ENCODE peak calls at places on chromosomes 11 and 22, in five cellular contexts. Z is stomach, P is transverse colon, I is prostate gland, W is tibial nerve. N is an unnamed sample.

GRCh38 chr22:32986773-32987050 is 71.5 kb downstream of the SYN3 start:
- DNase-seq in Z (no peak), P (no peak), I (no peak), W (no peak), N (no peak)

GRCh38 chr11:100991541-100991940 is 138.1 kb downstream of the PGR start:
- DNase-seq in Z (no peak), P (no peak), I (no peak), W (no peak), N (no peak)

GRCh38 chr11:112780351-112781043 is 180.7 kb upstream of the NCAM1 start:
- DNase-seq in Z (no peak), P (no peak), I (no peak), W (no peak), N (no peak)

GRCh38 chr11:2211113-2211971 is 39.7 kb upstream of the TH start:
- DNase-seq in Z (peak; percentile 76), P (peak; percentile 52), I (peak; percentile 3), W (no peak), N (no peak)

GRCh38 chr11:45798793-45799441 is 6.0 kb upstream of the SLC35C1 start:
- DNase-seq in Z (peak; percentile 25), P (no peak), I (peak; percentile 44), W (no peak), N (no peak)

GRCh38 chr22:47043835-47044721 is 281.6 kb downstream of the TBC1D22A start:
- DNase-seq in Z (peak; percentile 63), P (peak; percentile 74), I (no peak), W (no peak), N (no peak)

GRCh38 chr11:203056-203944 is 3.9 kb downstream of the BET1L start:
- DNase-seq in Z (peak; percentile 17), P (no peak), I (peak; percentile 1), W (no peak), N (no peak)

GRCh38 chr22:35591696-35592417 is 25.3 kb downstream of the MB start:
- DNase-seq in Z (no peak), P (no peak), I (no peak), W (no peak), N (no peak)

GRCh38 chr11:120326228-120326627 is 1.1 kb downstream of the TLCD5 start:
- DNase-seq in Z (no peak), P (no peak), I (no peak), W (no peak), N (no peak)

GRCh38 chr11:1153105-1153950 is 4.4 kb upstream of the MUC5AC start:
- DNase-seq in Z (no peak), P (no peak), I (no peak), W (no peak), N (no peak)

GRCh38 chr11:40816976-40817375 is 642.5 kb downstream of the LRRC4C start:
- DNase-seq in Z (no peak), P (no peak), I (no peak), W (no peak), N (no peak)

GRCh38 chr11:78564889-78565467 is 9.7 kb downstream of the NARS2 start:
- DNase-seq in Z (no peak), P (no peak), I (no peak), W (no peak), N (no peak)

GRCh38 chr11:71548120-71548519 is at the start of gene KRTAP5-9:
- DNase-seq in Z (no peak), P (no peak), I (no peak), W (no peak), N (no peak)

GRCh38 chr11:100459791-100460190 is 227.3 kb upstream of the ARHGAP42 start:
- DNase-seq in Z (no peak), P (no peak), I (no peak), W (no peak), N (no peak)

GRCh38 chr11:44596541-44597276 is 31.2 kb downstream of the CD82 start:
- DNase-seq in Z (no peak), P (no peak), I (no peak), W (no peak), N (no peak)

GRCh38 chr11:65887026-65887722 is 1.1 kb downstream of the FIBP start:
- DNase-seq in Z (no peak), P (peak; percentile 29), I (no peak), W (no peak), N (no peak)

GRCh38 chr11:16739326-16739875 is 954 bp downstream of the C11orf58 start:
- DNase-seq in Z (no peak), P (no peak), I (no peak), W (no peak), N (no peak)

GRCh38 chr11:123086315-123086714 is 24.4 kb upstream of the HSPA8 start:
- DNase-seq in Z (no peak), P (no peak), I (no peak), W (no peak), N (no peak)

GRCh38 chr11:120409655-120410054 is 73.4 kb downstream of the ARHGEF12 start:
- DNase-seq in Z (no peak), P (no peak), I (no peak), W (no peak), N (no peak)

GRCh38 chr11:46106530-46107407 is 14.5 kb downstream of the PHF21A start:
- DNase-seq in Z (no peak), P (no peak), I (no peak), W (no peak), N (no peak)

GRCh38 chr11:123509737-123510578 is 79.9 kb downstream of the GRAMD1B start:
- DNase-seq in Z (no peak), P (no peak), I (no peak), W (no peak), N (no peak)

GRCh38 chr22:17410576-17410975 is 41.3 kb downstream of the CECR2 start:
- DNase-seq in Z (no peak), P (no peak), I (no peak), W (no peak), N (no peak)

GRCh38 chr11:79438631-79439429 is 2.0 kb downstream of the TENM4 start:
- DNase-seq in Z (no peak), P (peak; percentile 18), I (no peak), W (peak; percentile 14), N (no peak)

GRCh38 chr11:76524461-76524860 is 79.6 kb downstream of the EMSY start:
- DNase-seq in Z (no peak), P (no peak), I (no peak), W (no peak), N (no peak)

GRCh38 chr22:33568934-33569496 is 351.3 kb downstream of the LARGE1 start:
- DNase-seq in Z (no peak), P (no peak), I (no peak), W (no peak), N (no peak)

GRCh38 chr11:108635106-108635505 is 29.8 kb upstream of the DDX10 start:
- DNase-seq in Z (no peak), P (no peak), I (no peak), W (no peak), N (no peak)

GRCh38 chr11:87743002-87743401 is 432.2 kb downstream of the RAB38 start:
- DNase-seq in Z (no peak), P (no peak), I (no peak), W (no peak), N (no peak)

GRCh38 chr22:33020721-33021120 is 37.5 kb downstream of the SYN3 start:
- DNase-seq in Z (no peak), P (no peak), I (no peak), W (no peak), N (no peak)

GRCh38 chr22:47796128-47796908 is 1033.9 kb downstream of the TBC1D22A start:
- DNase-seq in Z (no peak), P (no peak), I (no peak), W (no peak), N (no peak)

GRCh38 chr11:103953797-103954495 is 82.5 kb upstream of the DDI1 start:
- DNase-seq in Z (no peak), P (peak; percentile 7), I (no peak), W (no peak), N (no peak)

GRCh38 chr22:27212617-27213177 is 555.3 kb downstream of the MIAT start:
- DNase-seq in Z (no peak), P (peak; percentile 69), I (peak; percentile 31), W (peak; percentile 44), N (no peak)

GRCh38 chr22:21835378-21835777 is 32.1 kb downstream of the MAPK1 start:
- DNase-seq in Z (no peak), P (no peak), I (no peak), W (no peak), N (no peak)

GRCh38 chr22:21834869-21835268 is 32.6 kb downstream of the MAPK1 start:
- DNase-seq in Z (no peak), P (no peak), I (no peak), W (no peak), N (no peak)

GRCh38 chr22:21839765-21840140 is 27.7 kb downstream of the MAPK1 start:
- DNase-seq in Z (no peak), P (no peak), I (no peak), W (no peak), N (no peak)

GRCh38 chr22:21840236-21840823 is 27.1 kb downstream of the MAPK1 start:
- DNase-seq in Z (no peak), P (no peak), I (no peak), W (no peak), N (no peak)

GRCh38 chr22:21837184-21837979 is 30.1 kb downstream of the MAPK1 start:
- DNase-seq in Z (no peak), P (no peak), I (no peak), W (no peak), N (no peak)
- TF ChIP-seq POLR2A in Z (no peak), P (no peak), I (no peak), W (no peak), N (no peak)

GRCh38 chr11:119266517-119267255 is 50.2 kb downstream of the MCAM start:
- DNase-seq in Z (no peak), P (no peak), I (no peak), W (no peak), N (no peak)
- H3K27ac ChIP-seq in Z (no peak overlapping the region), P (no peak overlapping the region), I (no peak overlapping the region), W (no peak overlapping the region), N (no peak overlapping the region)

GRCh38 chr11:114400222-114400973 is at the start of the genes C11orf71 and RBM7:
- DNase-seq in Z (peak; percentile 98), P (peak; percentile 98), I (peak; percentile 96), W (peak; percentile 93), N (peak; percentile 82)
- TF ChIP-seq POLR2A in Z (no peak), P (peak; percentile 99), I (peak; percentile 94), W (peak; percentile 94), N (peak; percentile 87)

GRCh38 chr22:50599816-50600454 is 658 bp upstream of the MAPK8IP2 start:
- DNase-seq in Z (peak; percentile 59), P (peak; percentile 49), I (no peak), W (no peak), N (no peak)

GRCh38 chr22:50600967-50601668 is 525 bp downstream of the MAPK8IP2 start:
- DNase-seq in Z (no peak), P (no peak), I (no peak), W (no peak), N (no peak)

GRCh38 chr22:50602338-50602700 is 1.7 kb downstream of the MAPK8IP2 start:
- DNase-seq in Z (no peak), P (no peak), I (no peak), W (no peak), N (no peak)

GRCh38 chr22:50601669-50602337 is 1.2 kb downstream of the MAPK8IP2 start:
- DNase-seq in Z (no peak), P (no peak), I (no peak), W (no peak), N (no peak)

DNA sequence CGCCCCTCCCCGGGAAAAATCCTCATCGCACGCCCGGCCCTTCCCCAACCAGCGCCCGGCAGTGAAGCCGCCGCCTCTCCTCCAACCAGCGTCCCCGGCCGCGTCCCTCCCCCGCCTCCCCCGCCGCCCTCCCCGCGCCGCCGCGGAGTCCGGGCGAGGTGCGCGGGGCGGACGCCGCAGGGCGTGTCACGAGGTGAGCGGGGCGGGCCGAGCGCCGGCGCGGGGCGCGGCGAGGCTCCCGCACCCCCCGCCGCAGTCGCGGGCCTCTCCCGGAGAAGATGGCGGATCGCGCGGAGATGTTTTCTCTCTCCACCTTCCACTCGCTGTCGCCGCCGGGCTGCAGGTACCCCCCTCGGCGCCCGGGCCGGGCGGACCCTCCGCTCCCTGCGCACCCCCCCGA is at the start of gene MAPK8IP2:
- DNase-seq in Z (no peak), P (no peak), I (no peak), W (no peak), N (no peak)
- H3K27ac ChIP-seq in Z (no peak within 1 kb of the TSS), P (no peak within 1 kb of the TSS), I (no peak within 1 kb of the TSS), W (no peak within 1 kb of the TSS), N (no peak within 1 kb of the TSS)